ENCODE peak calls at places on chromosomes 7 and 10, in nine cellular contexts. One of them, this sample, is unnamed.
A peak's percentile ranks its signal among the peaks of the same experiment; 100 is the strongest.

GRCh38 chr10:88473989-88474883 is 108.9 kb downstream of the RNLS start:
- DNase-seq in spleen: no peak
- DNase-seq in IMR-90: no peak
- DNase-seq in transverse colon: peak; percentile 62
- DNase-seq in ovary: peak; percentile 25
- DNase-seq in HCT116: peak; percentile 33
- DNase-seq in body of pancreas: peak; percentile 81
- DNase-seq in stomach: peak; percentile 86
- DNase-seq in thyroid gland: no peak
- DNase-seq in this sample: no peak

GRCh38 chr7:114414151-114415053 is at the start of gene FOXP2:
- DNase-seq in spleen: no peak
- DNase-seq in IMR-90: peak; percentile 48
- DNase-seq in transverse colon: no peak
- DNase-seq in ovary: no peak
- DNase-seq in HCT116: no peak
- DNase-seq in body of pancreas: no peak
- DNase-seq in stomach: no peak
- DNase-seq in thyroid gland: no peak
- DNase-seq in this sample: no peak

GRCh38 chr7:23347682-23348180 is 48.6 kb downstream of the MALSU1 start:
- DNase-seq in spleen: no peak
- DNase-seq in IMR-90: peak; percentile 91
- DNase-seq in transverse colon: no peak
- DNase-seq in ovary: no peak
- DNase-seq in HCT116: peak; percentile 59
- DNase-seq in body of pancreas: no peak
- DNase-seq in stomach: no peak
- DNase-seq in thyroid gland: no peak
- DNase-seq in this sample: no peak

GRCh38 chr10:128043259-128044045 is 82.8 kb downstream of the MKI67 start:
- DNase-seq in spleen: peak; percentile 46
- DNase-seq in IMR-90: no peak
- DNase-seq in transverse colon: no peak
- DNase-seq in ovary: no peak
- DNase-seq in HCT116: no peak
- DNase-seq in body of pancreas: no peak
- DNase-seq in stomach: no peak
- DNase-seq in thyroid gland: no peak
- DNase-seq in this sample: no peak

GRCh38 chr10:24920907-24921881 is 31.2 kb downstream of the PRTFDC1 start:
- DNase-seq in spleen: no peak
- DNase-seq in IMR-90: peak; percentile 99
- DNase-seq in transverse colon: peak; percentile 45
- DNase-seq in ovary: peak; percentile 71
- DNase-seq in HCT116: no peak
- DNase-seq in body of pancreas: peak; percentile 40
- DNase-seq in stomach: no peak
- DNase-seq in thyroid gland: peak; percentile 28
- DNase-seq in this sample: peak; percentile 34

GRCh38 chr7:42350801-42351200 is 113.8 kb upstream of the GLI3 start:
- DNase-seq in spleen: no peak
- DNase-seq in IMR-90: no peak
- DNase-seq in transverse colon: no peak
- DNase-seq in ovary: no peak
- DNase-seq in HCT116: no peak
- DNase-seq in body of pancreas: no peak
- DNase-seq in stomach: no peak
- DNase-seq in thyroid gland: peak; percentile 5
- DNase-seq in this sample: no peak

GRCh38 chr7:91286432-91286831 is 22.2 kb downstream of the FZD1 start:
- DNase-seq in spleen: no peak
- DNase-seq in IMR-90: no peak
- DNase-seq in transverse colon: no peak
- DNase-seq in ovary: no peak
- DNase-seq in HCT116: no peak
- DNase-seq in body of pancreas: no peak
- DNase-seq in stomach: no peak
- DNase-seq in thyroid gland: peak; percentile 65
- DNase-seq in this sample: no peak

GRCh38 chr7:100665168-100665567 is 8.4 kb upstream of the GNB2 start:
- DNase-seq in spleen: no peak
- DNase-seq in IMR-90: no peak
- DNase-seq in transverse colon: no peak
- DNase-seq in ovary: no peak
- DNase-seq in HCT116: no peak
- DNase-seq in body of pancreas: no peak
- DNase-seq in stomach: no peak
- DNase-seq in thyroid gland: no peak
- DNase-seq in this sample: no peak

GRCh38 chr7:108124820-108125219 is 5.3 kb downstream of the LAMB4 start:
- DNase-seq in spleen: no peak
- DNase-seq in IMR-90: peak; percentile 23
- DNase-seq in transverse colon: no peak
- DNase-seq in ovary: no peak
- DNase-seq in HCT116: no peak
- DNase-seq in body of pancreas: no peak
- DNase-seq in stomach: no peak
- DNase-seq in thyroid gland: no peak
- DNase-seq in this sample: no peak

GRCh38 chr7:127683776-127684681 is 32.0 kb downstream of the SND1 start:
- DNase-seq in spleen: no peak
- DNase-seq in IMR-90: no peak
- DNase-seq in transverse colon: no peak
- DNase-seq in ovary: no peak
- DNase-seq in HCT116: no peak
- DNase-seq in body of pancreas: no peak
- DNase-seq in stomach: no peak
- DNase-seq in thyroid gland: no peak
- DNase-seq in this sample: no peak

GRCh38 chr7:148708026-148708685 is 9.5 kb downstream of the CUL1 start:
- DNase-seq in spleen: no peak
- DNase-seq in IMR-90: no peak
- DNase-seq in transverse colon: no peak
- DNase-seq in ovary: no peak
- DNase-seq in HCT116: no peak
- DNase-seq in body of pancreas: no peak
- DNase-seq in stomach: no peak
- DNase-seq in thyroid gland: peak; percentile 16
- DNase-seq in this sample: no peak

GRCh38 chr10:99895867-99896266 is 113.4 kb downstream of the ABCC2 start:
- DNase-seq in spleen: no peak
- DNase-seq in IMR-90: no peak
- DNase-seq in transverse colon: no peak
- DNase-seq in ovary: no peak
- DNase-seq in HCT116: no peak
- DNase-seq in body of pancreas: no peak
- DNase-seq in stomach: no peak
- DNase-seq in thyroid gland: no peak
- DNase-seq in this sample: no peak

GRCh38 chr10:13924020-13924725 is 337.4 kb downstream of the PRPF18 start:
- DNase-seq in spleen: no peak
- DNase-seq in IMR-90: peak; percentile 96
- DNase-seq in transverse colon: no peak
- DNase-seq in ovary: no peak
- DNase-seq in HCT116: no peak
- DNase-seq in body of pancreas: no peak
- DNase-seq in stomach: no peak
- DNase-seq in thyroid gland: no peak
- DNase-seq in this sample: no peak

GRCh38 chr7:134337980-134338379 is 21.2 kb upstream of the SLC35B4 start:
- DNase-seq in spleen: no peak
- DNase-seq in IMR-90: no peak
- DNase-seq in transverse colon: no peak
- DNase-seq in ovary: no peak
- DNase-seq in HCT116: no peak
- DNase-seq in body of pancreas: no peak
- DNase-seq in stomach: no peak
- DNase-seq in thyroid gland: no peak
- DNase-seq in this sample: no peak

GRCh38 chr7:11665381-11665780 is 166.6 kb downstream of the THSD7A start:
- DNase-seq in spleen: no peak
- DNase-seq in IMR-90: no peak
- DNase-seq in transverse colon: no peak
- DNase-seq in ovary: no peak
- DNase-seq in HCT116: no peak
- DNase-seq in body of pancreas: no peak
- DNase-seq in stomach: no peak
- DNase-seq in thyroid gland: no peak
- DNase-seq in this sample: no peak

GRCh38 chr10:17428616-17429097 is 25.7 kb downstream of the ST8SIA6 start:
- DNase-seq in spleen: peak; percentile 77
- DNase-seq in IMR-90: no peak
- DNase-seq in transverse colon: peak; percentile 15
- DNase-seq in ovary: no peak
- DNase-seq in HCT116: no peak
- DNase-seq in body of pancreas: no peak
- DNase-seq in stomach: no peak
- DNase-seq in thyroid gland: no peak
- DNase-seq in this sample: no peak

GRCh38 chr7:24764972-24765744 is 7.9 kb upstream of the GSDME start:
- DNase-seq in spleen: no peak
- DNase-seq in IMR-90: peak; percentile 52
- DNase-seq in transverse colon: no peak
- DNase-seq in ovary: no peak
- DNase-seq in HCT116: no peak
- DNase-seq in body of pancreas: no peak
- DNase-seq in stomach: no peak
- DNase-seq in thyroid gland: no peak
- DNase-seq in this sample: no peak

GRCh38 chr7:41134242-41134872 is 568.5 kb downstream of the INHBA start:
- DNase-seq in spleen: no peak
- DNase-seq in IMR-90: peak; percentile 55
- DNase-seq in transverse colon: no peak
- DNase-seq in ovary: no peak
- DNase-seq in HCT116: no peak
- DNase-seq in body of pancreas: no peak
- DNase-seq in stomach: no peak
- DNase-seq in thyroid gland: no peak
- DNase-seq in this sample: no peak

GRCh38 chr7:108517951-108518350 is 8.0 kb downstream of the PNPLA8 start:
- DNase-seq in spleen: no peak
- DNase-seq in IMR-90: no peak
- DNase-seq in transverse colon: no peak
- DNase-seq in ovary: no peak
- DNase-seq in HCT116: no peak
- DNase-seq in body of pancreas: no peak
- DNase-seq in stomach: no peak
- DNase-seq in thyroid gland: no peak
- DNase-seq in this sample: no peak

GRCh38 chr7:8261711-8262695 is at the start of gene ICA1:
- DNase-seq in spleen: peak; percentile 89
- DNase-seq in IMR-90: no peak
- DNase-seq in transverse colon: peak; percentile 80
- DNase-seq in ovary: peak; percentile 19
- DNase-seq in HCT116: no peak
- DNase-seq in body of pancreas: peak; percentile 89
- DNase-seq in stomach: peak; percentile 78
- DNase-seq in thyroid gland: peak; percentile 71
- DNase-seq in this sample: peak; percentile 49
- TF ChIP-seq POLR2A in spleen: no peak
- TF ChIP-seq POLR2A in IMR-90: no peak
- TF ChIP-seq POLR2A in transverse colon: peak; percentile 69
- TF ChIP-seq POLR2A in ovary: no peak
- TF ChIP-seq POLR2A in HCT116: no peak
- TF ChIP-seq POLR2A in body of pancreas: peak; percentile 79
- TF ChIP-seq POLR2A in stomach: no peak
- TF ChIP-seq POLR2A in thyroid gland: no peak
- TF ChIP-seq POLR2A in this sample: no peak

GRCh38 chr10:71750124-71750841 is 23.0 kb downstream of the VSIR start:
- DNase-seq in spleen: peak; percentile 88
- DNase-seq in IMR-90: no peak
- DNase-seq in transverse colon: no peak
- DNase-seq in ovary: no peak
- DNase-seq in HCT116: no peak
- DNase-seq in body of pancreas: no peak
- DNase-seq in stomach: no peak
- DNase-seq in thyroid gland: no peak
- DNase-seq in this sample: no peak
- H3K4me1 ChIP-seq in spleen: peaks cover 90% of the 10 kb centered on the region
- H3K4me1 ChIP-seq in IMR-90: peaks cover 1% of the 10 kb centered on the region
- H3K4me1 ChIP-seq in transverse colon: peaks cover 75% of the 10 kb centered on the region
- H3K4me1 ChIP-seq in ovary: peaks cover 28% of the 10 kb centered on the region
- H3K4me1 ChIP-seq in HCT116: peaks cover 5% of the 10 kb centered on the region
- H3K4me1 ChIP-seq in body of pancreas: peaks cover 30% of the 10 kb centered on the region
- H3K4me1 ChIP-seq in stomach: peaks cover 97% of the 10 kb centered on the region
- H3K4me1 ChIP-seq in thyroid gland: peaks cover 25% of the 10 kb centered on the region
- H3K4me1 ChIP-seq in this sample: peaks cover 30% of the 10 kb centered on the region

DNA sequence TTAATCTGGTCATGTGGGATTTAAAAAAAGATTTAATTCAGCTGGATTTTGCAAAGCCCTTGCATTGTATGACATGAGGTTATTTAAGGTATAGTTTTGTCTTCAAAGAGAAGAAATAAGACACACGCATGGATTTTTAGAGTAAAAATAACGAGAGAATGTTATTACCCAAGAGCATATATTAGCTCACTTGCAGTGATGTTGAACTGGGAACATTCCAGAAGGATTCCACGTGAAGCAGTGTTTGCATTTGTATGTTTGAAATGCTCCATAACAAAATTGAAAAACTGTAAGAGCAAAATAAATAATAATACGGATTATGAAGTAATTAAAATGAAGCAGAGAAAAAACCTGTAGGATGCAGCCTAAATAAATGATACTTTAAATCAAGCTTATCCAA is 203.2 kb downstream of the BAMBI start:
- DNase-seq in spleen: no peak
- DNase-seq in IMR-90: no peak
- DNase-seq in transverse colon: no peak
- DNase-seq in ovary: no peak
- DNase-seq in HCT116: no peak
- DNase-seq in body of pancreas: no peak
- DNase-seq in stomach: no peak
- DNase-seq in thyroid gland: no peak
- DNase-seq in this sample: no peak
- H3K27ac ChIP-seq in spleen: no peak overlapping the region
- H3K27ac ChIP-seq in IMR-90: no peak overlapping the region
- H3K27ac ChIP-seq in transverse colon: no peak overlapping the region
- H3K27ac ChIP-seq in ovary: peak overlapping the region; percentile 16
- H3K27ac ChIP-seq in HCT116: no peak overlapping the region
- H3K27ac ChIP-seq in body of pancreas: no peak overlapping the region
- H3K27ac ChIP-seq in stomach: no peak overlapping the region
- H3K27ac ChIP-seq in thyroid gland: no peak overlapping the region
- H3K27ac ChIP-seq in this sample: peak overlapping the region; percentile 8

DNA sequence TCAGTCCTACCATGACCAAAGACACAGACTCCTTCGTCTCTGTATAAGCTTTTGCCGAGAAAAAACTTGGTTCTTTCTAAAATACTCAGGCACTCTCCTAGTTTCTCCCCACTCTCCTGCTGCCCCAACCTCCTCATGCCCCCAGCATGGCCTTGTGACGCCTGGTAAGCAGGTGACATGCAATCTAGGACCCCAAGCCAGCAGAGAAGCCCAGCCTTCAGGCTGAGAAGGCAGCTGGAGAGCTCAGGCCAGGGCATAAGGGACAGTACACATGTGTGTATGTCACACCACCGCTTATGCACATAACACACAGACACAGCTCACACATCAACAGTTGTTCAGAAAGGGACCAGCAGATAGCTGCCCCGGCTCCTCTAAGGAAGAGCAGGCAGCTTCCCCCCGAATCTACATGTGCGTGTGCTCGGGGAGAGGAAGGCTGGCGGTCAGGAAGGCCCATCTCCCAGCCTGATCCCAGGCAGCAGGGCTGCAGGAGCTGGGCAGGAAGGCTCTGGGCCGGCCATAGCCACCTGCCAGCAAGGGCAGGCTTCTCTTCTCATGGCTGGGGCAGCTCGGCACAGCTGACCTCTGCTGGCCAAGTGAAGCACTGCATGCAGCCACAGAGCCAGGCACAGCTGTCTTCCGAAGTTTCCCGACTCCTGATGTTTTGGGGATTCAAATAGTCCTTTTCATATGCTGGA is 8.5 kb downstream of the DDX56 start:
- DNase-seq in spleen: peak; percentile 92
- DNase-seq in IMR-90: peak; percentile 49
- DNase-seq in transverse colon: peak; percentile 75
- DNase-seq in ovary: peak; percentile 68
- DNase-seq in HCT116: no peak
- DNase-seq in body of pancreas: peak; percentile 78
- DNase-seq in stomach: peak; percentile 73
- DNase-seq in thyroid gland: peak; percentile 59
- DNase-seq in this sample: peak; percentile 79
- TF ChIP-seq POLR2A in spleen: no peak
- TF ChIP-seq POLR2A in IMR-90: peak; percentile 39
- TF ChIP-seq POLR2A in transverse colon: no peak
- TF ChIP-seq POLR2A in ovary: no peak
- TF ChIP-seq POLR2A in HCT116: no peak
- TF ChIP-seq POLR2A in body of pancreas: no peak
- TF ChIP-seq POLR2A in stomach: no peak
- TF ChIP-seq POLR2A in thyroid gland: no peak
- TF ChIP-seq POLR2A in this sample: no peak

This sample was measured in testis.